ENCODE peak calls at places on chromosomes 2 and 18, in eight cellular contexts. R is activated naive CD4-positive, alpha-beta T cell; X is lung; K is Calu3; J is C1 segment of cervical spinal cord; H is kidney glomerular epithelial cell; W is GM12892; C is cardiac muscle cell. T is an unnamed sample.
A peak's percentile ranks its signal among the peaks of the same experiment; 100 is the strongest.

GRCh38 chr2:55014962-55015939 is 35.0 kb downstream of the RTN4 start:
- DNase-seq in R (no peak), X (peak; percentile 51), K (peak; percentile 62), J (no peak), H (peak; percentile 83), W (no peak), C (peak; percentile 62), T (peak; percentile 63)

GRCh38 chr2:178331474-178332431 is 119.2 kb downstream of the PRKRA start:
- DNase-seq in R (no peak), X (no peak), K (no peak), J (no peak), H (no peak), W (no peak), C (no peak), T (no peak)

GRCh38 chr2:64656379-64656778 is 2.7 kb upstream of the SERTAD2 start:
- DNase-seq in R (no peak), X (no peak), K (no peak), J (no peak), H (no peak), W (no peak), C (no peak), T (no peak)

GRCh38 chr2:27956895-27957294 is 66.4 kb downstream of the BABAM2 start:
- DNase-seq in R (no peak), X (no peak), K (no peak), J (no peak), H (no peak), W (no peak), C (no peak), T (no peak)

GRCh38 chr2:54456526-54457325 is 599 bp downstream of the SPTBN1 start:
- DNase-seq in R (no peak), X (no peak), K (peak; percentile 39), J (no peak), H (no peak), W (peak; percentile 39), C (peak; percentile 69), T (no peak)

GRCh38 chr2:160555420-160555819 is 61.8 kb upstream of the RBMS1 start:
- DNase-seq in R (no peak), X (no peak), K (no peak), J (no peak), H (no peak), W (no peak), C (no peak), T (no peak)

GRCh38 chr2:240186191-240186725 is 45.8 kb upstream of the OTOS start:
- DNase-seq in R (no peak), X (no peak), K (no peak), J (no peak), H (no peak), W (no peak), C (no peak), T (no peak)

GRCh38 chr2:96098900-96099590 is 17.3 kb downstream of the ADRA2B start:
- DNase-seq in R (no peak), X (no peak), K (no peak), J (no peak), H (no peak), W (peak; percentile 1), C (peak; percentile 59), T (no peak)

GRCh38 chr18:10690376-10690775 is 164.5 kb downstream of the NAPG start:
- DNase-seq in R (no peak), X (no peak), K (no peak), J (no peak), H (no peak), W (no peak), C (peak; percentile 17), T (no peak)

GRCh38 chr2:241014764-241015163 is 16.3 kb downstream of the SNED1 start:
- DNase-seq in R (no peak), X (no peak), K (no peak), J (no peak), H (no peak), W (no peak), C (no peak), T (no peak)

GRCh38 chr18:2197945-2198344 is 373.4 kb downstream of the METTL4 start:
- DNase-seq in R (no peak), X (no peak), K (no peak), J (no peak), H (no peak), W (no peak), C (no peak), T (no peak)

GRCh38 chr2:234996467-234997270 is 44.9 kb downstream of the SH3BP4 start:
- DNase-seq in R (no peak), X (no peak), K (peak; percentile 63), J (no peak), H (peak; percentile 91), W (no peak), C (peak; percentile 95), T (no peak)